ENCODE peak calls at places on chromosomes 11 and 22, in four cellular contexts. A is brain microvascular endothelial cell, I is heart left ventricle, P is pancreas. Y is an unnamed sample.

GRCh38 chr11:17906436-17906835 is 106.4 kb downstream of the SERGEF start:
- DNase-seq in A (no peak), P (no peak), I (no peak), Y (peak)

GRCh38 chr11:112004389-112004788 is 20.8 kb upstream of the DLAT start:
- DNase-seq in I (no peak), A (peak), P (no peak), Y (no peak)

GRCh38 chr22:35349704-35350538 is 31.0 kb upstream of the HMOX1 start:
- DNase-seq in P (no peak), A (no peak), I (peak), Y (no peak)

GRCh38 chr22:17576475-17576874 is 13.2 kb downstream of the SLC25A18 start:
- DNase-seq in A (peak), P (no peak), I (no peak), Y (no peak)

GRCh38 chr11:78690588-78690987 is 115.9 kb upstream of the NARS2 start:
- DNase-seq in P (no peak), I (no peak), A (no peak), Y (no peak)

GRCh38 chr22:17120281-17120680 is 879 bp downstream of the TMEM121B start:
- DNase-seq in A (no peak), P (peak), I (peak), Y (peak)

GRCh38 chr11:31720225-31720624 is 90.9 kb downstream of the PAX6 start:
- DNase-seq in I (no peak), A (no peak), P (no peak), Y (no peak)

GRCh38 chr11:71488086-71488967 is 35.3 kb downstream of the NADSYN1 start:
- DNase-seq in A (peak), I (no peak), P (peak), Y (no peak)

GRCh38 chr11:117492578-117493251 is 165.1 kb downstream of the CEP164 start:
- DNase-seq in I (no peak), P (peak), A (no peak), Y (no peak)

GRCh38 chr22:50440544-50441249 is 34.1 kb downstream of the SBF1 start:
- DNase-seq in A (no peak), I (peak), P (no peak), Y (peak)

GRCh38 chr11:2663915-2664314 is 35.9 kb downstream of the KCNQ1OT1 start:
- DNase-seq in A (no peak), P (no peak), I (no peak), Y (no peak)

GRCh38 chr11:109547356-109548027 is 125.5 kb downstream of the C11orf87 start:
- DNase-seq in A (peak), P (no peak), I (no peak), Y (no peak)

GRCh38 chr11:120182790-120183491 is 27.9 kb upstream of the OAF start:
- DNase-seq in I (peak), P (peak), A (no peak), Y (peak)

GRCh38 chr22:33923660-33924246 is 3.5 kb upstream of the LARGE1 start:
- DNase-seq in P (no peak), A (peak), I (no peak), Y (no peak)

GRCh38 chr11:45022294-45023064 is 71.8 kb upstream of the TP53I11 start:
- DNase-seq in I (no peak), P (no peak), A (no peak), Y (no peak)

GRCh38 chr11:30333405-30333804 is 10.5 kb downstream of the ARL14EP start:
- DNase-seq in A (no peak), P (no peak), I (no peak), Y (no peak)

GRCh38 chr22:29291215-29291614 is 15.2 kb upstream of the GAS2L1 start:
- DNase-seq in I (no peak), P (no peak), A (no peak), Y (no peak)
- H3K4me3 ChIP-seq in I (no peak), P (no peak), A (no peak), Y (no peak)

DNA sequence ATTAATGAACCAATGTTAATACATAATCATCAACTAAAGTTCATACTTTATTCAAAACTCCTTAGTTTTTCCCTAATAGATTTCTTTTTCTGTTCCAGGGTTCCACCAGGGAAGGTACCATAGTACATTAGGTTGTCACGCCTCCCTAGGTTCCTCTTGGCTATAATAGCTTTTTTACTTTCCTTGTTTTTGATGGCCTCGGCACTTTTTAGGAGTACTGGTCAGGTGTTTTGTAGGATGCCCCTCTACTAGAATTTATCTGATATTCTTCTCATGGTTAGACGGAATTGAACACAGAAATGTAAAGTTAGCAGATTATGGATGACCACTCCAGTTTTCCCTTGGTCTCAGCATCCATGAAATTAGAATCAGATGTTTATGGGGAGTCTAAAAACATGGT is 34.0 kb downstream of the PARVA start:
- DNase-seq in A (no peak), P (no peak), I (no peak), Y (no peak)
- H3K4me3 ChIP-seq in A (no peak), P (no peak), I (no peak), Y (no peak)

GRCh38 chr11:7672276-7672959 is 882 bp downstream of the CYB5R2 start:
- DNase-seq in I (no peak), A (no peak), P (no peak), Y (no peak)

GRCh38 chr11:7671347-7671746 is 2.0 kb downstream of the CYB5R2 start:
- DNase-seq in I (no peak), A (no peak), P (no peak), Y (no peak)

GRCh38 chr11:7673724-7674434 is 579 bp upstream of the CYB5R2 start:
- DNase-seq in P (no peak), A (no peak), I (no peak), Y (peak)

GRCh38 chr11:7671807-7672206 is 1.5 kb downstream of the CYB5R2 start:
- DNase-seq in P (no peak), A (no peak), I (no peak), Y (no peak)

GRCh38 chr11:7672960-7673723 is at the start of gene CYB5R2:
- DNase-seq in A (no peak), P (peak), I (peak), Y (peak)
- H3K4me3 ChIP-seq in A (peak), P (peak), I (peak), Y (peak)

DNA sequence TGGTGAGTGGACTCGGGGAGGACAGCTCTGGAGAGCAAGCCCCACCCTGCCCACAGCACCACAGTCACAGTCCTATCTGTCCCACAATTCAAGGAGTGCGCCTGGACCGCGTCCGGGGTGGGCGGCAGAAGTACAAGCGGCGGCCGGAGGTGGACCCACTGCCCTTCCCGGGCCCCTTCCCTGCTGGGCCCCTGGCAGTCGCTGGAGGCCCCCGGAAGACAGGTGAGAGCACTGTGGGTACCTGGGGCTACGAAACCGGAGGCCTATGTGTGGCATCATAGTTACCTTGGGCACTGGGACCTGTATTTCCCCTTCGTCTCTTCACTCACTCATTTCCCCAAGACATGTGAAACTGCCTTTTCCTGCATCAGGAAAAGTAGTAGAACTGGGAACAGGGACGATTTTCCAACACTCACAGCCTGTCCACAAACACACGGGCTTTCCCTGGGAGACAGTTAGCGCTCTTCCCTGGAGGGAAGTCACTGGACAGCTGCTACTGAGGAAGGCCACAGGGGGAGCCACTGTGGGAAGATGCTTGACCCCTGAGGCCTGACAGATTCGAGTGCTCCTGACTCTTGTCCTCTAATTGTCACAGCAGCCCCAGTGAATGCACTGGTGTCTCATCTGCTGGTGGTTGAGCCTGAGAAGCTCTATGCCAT is 3.1 kb downstream of the TRMT112 start:
- DNase-seq in A (no peak), P (no peak), I (no peak), Y (no peak)
- H3K4me3 ChIP-seq in A (no peak), P (no peak), I (peak), Y (no peak)

GRCh38 chr11:66044757-66045156 is 4.2 kb downstream of the GAL3ST3 start:
- DNase-seq in A (no peak), I (no peak), P (no peak), Y (no peak)
- H3K4me3 ChIP-seq in A (no peak), I (no peak), P (no peak), Y (no peak)